ENCODE peak calls at places on chromosomes 4 and X, in seven cellular contexts. A is lower lobe of right lung; V is CD4-positive, CD25-positive, alpha-beta regulatory T cell; Z is Karpas-422; N is heart left ventricle; E is CD4-positive, alpha-beta memory T cell; D is stomach. O is an unnamed sample.

GRCh38 chrX:397575-397974 is 10.9 kb upstream of the PPP2R3B start:
- DNase-seq in E (no peak), V (no peak), Z (no peak), D (no peak), N (peak; percentile 65), A (no peak), O (no peak)

GRCh38 chrX:115940348-115940747 is 230.2 kb upstream of the AGTR2 start:
- DNase-seq in E (no peak), D (no peak), N (no peak), V (no peak), Z (peak; percentile 70), A (no peak), O (no peak)

GRCh38 chrX:123993904-123994635 is 32.6 kb downstream of the STAG2 start:
- DNase-seq in Z (no peak), E (no peak), V (no peak), D (no peak), A (no peak), N (no peak), O (no peak)

GRCh38 chr4:8854866-8855265 is 16.8 kb downstream of the HMX1 start:
- DNase-seq in E (no peak), D (no peak), V (no peak), A (no peak), Z (no peak), N (no peak), O (no peak)

GRCh38 chr4:119695216-119695615 is 66.6 kb upstream of the PDE5A start:
- DNase-seq in N (no peak), Z (no peak), A (no peak), D (no peak), E (no peak), V (no peak), O (no peak)

GRCh38 chr4:83320548-83320947 is 14.1 kb downstream of the HPSE start:
- DNase-seq in V (no peak), A (peak; percentile 83), Z (no peak), E (no peak), N (peak; percentile 50), D (peak; percentile 28), O (no peak)

GRCh38 chr4:80798082-80798481 is 232.4 kb upstream of the BMP3 start:
- DNase-seq in E (no peak), Z (no peak), D (no peak), N (no peak), A (no peak), V (no peak), O (no peak)

GRCh38 chr4:139301821-139302611 is at the start of gene NDUFC1:
- DNase-seq in Z (peak; percentile 85), D (peak; percentile 54), N (peak; percentile 55), A (peak; percentile 67), V (peak; percentile 69), E (peak; percentile 86), O (peak; percentile 70)

GRCh38 chr4:142707397-142707796 is 138.7 kb downstream of the INPP4B start:
- DNase-seq in V (no peak), E (no peak), N (no peak), A (no peak), D (no peak), Z (no peak), O (peak; percentile 32)

GRCh38 chr4:24557036-24558022 is 27.0 kb downstream of the DHX15 start:
- DNase-seq in Z (no peak), N (no peak), V (no peak), D (no peak), A (no peak), E (no peak), O (peak; percentile 60)

GRCh38 chr4:143554728-143555597 is 41.5 kb downstream of the SMARCA5 start:
- DNase-seq in V (no peak), Z (peak; percentile 54), D (no peak), N (no peak), E (no peak), A (no peak), O (no peak)

GRCh38 chr4:150782921-150783320 is 201.0 kb downstream of the MAB21L2 start:
- DNase-seq in N (no peak), E (no peak), D (no peak), A (no peak), V (no peak), Z (peak; percentile 66), O (no peak)

GRCh38 chrX:19863237-19864223 is 23.9 kb downstream of the SH3KBP1 start:
- DNase-seq in N (no peak), D (no peak), Z (peak; percentile 89), A (no peak), V (no peak), E (no peak), O (no peak)

GRCh38 chr4:132614682-132615081 is 534.4 kb upstream of the PCDH10 start:
- DNase-seq in N (no peak), Z (peak; percentile 62), V (no peak), A (no peak), E (no peak), D (no peak), O (no peak)

GRCh38 chr4:149959391-149959790 is 118.9 kb upstream of the DCLK2 start:
- DNase-seq in Z (no peak), V (no peak), E (no peak), D (no peak), N (no peak), A (no peak), O (no peak)

DNA sequence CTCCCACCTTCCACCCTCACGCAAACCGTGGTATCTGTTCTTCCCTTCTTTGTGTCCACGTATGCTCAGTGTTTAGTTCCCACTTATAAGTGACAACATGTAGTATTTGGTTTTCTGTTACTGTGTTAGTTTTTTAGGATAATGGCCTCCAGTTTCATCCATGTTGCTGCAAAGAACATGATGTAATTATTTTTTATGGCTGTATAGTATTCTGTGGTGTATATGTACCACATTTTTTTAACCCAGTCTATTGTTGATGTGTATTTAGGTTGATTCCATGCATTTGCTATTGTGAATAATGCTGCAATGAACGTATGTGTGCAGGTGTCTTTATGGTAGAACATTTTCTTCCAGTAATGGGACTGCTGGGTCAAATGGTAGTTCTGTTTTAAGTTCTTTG is 228.1 kb downstream of the FBXO8 start:
- DNase-seq in D (no peak), Z (no peak), V (no peak), E (no peak), N (no peak), A (no peak), O (no peak)
- H3K4me1 ChIP-seq in D (no peaks in the 10 kb centered on the region), Z (no peaks in the 10 kb centered on the region), V (no peaks in the 10 kb centered on the region), E (no peaks in the 10 kb centered on the region), N (no peaks in the 10 kb centered on the region), A (no peaks in the 10 kb centered on the region), O (no peaks in the 10 kb centered on the region)

GRCh38 chrX:40057405-40057804 is 40.4 kb downstream of the BCOR start:
- DNase-seq in V (no peak), A (no peak), E (no peak), N (no peak), Z (no peak), D (no peak), O (no peak)

GRCh38 chrX:40056420-40056819 is 41.3 kb downstream of the BCOR start:
- DNase-seq in Z (no peak), N (no peak), D (no peak), A (no peak), V (no peak), E (no peak), O (no peak)

GRCh38 chrX:40058719-40059118 is 39.0 kb downstream of the BCOR start:
- DNase-seq in N (no peak), V (no peak), E (no peak), D (peak; percentile 41), Z (no peak), A (peak; percentile 57), O (peak; percentile 63)

GRCh38 chrX:40054793-40055192 is 43.0 kb downstream of the BCOR start:
- DNase-seq in A (no peak), V (no peak), Z (no peak), E (no peak), N (no peak), D (no peak), O (no peak)

DNA sequence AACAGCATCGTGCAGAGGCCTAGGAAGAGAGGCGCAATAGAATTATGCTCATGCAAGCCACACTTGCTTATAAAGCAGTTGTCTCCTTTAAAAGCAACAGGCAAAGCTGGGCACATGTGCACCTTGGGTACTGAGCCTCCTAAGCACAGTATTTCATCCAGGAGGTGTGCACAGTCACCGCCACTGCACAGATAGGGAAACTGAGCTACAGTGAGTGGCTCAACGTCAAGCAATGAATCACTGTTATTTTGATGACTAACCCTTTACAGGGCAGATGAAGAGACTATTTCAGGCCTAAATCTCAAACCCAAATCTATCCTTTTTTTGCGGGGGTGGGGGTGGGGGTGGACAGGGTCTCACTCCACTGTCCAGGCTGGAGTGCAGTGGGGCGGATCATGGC is 42.3 kb downstream of the BCOR start:
- DNase-seq in N (no peak), A (no peak), E (no peak), D (no peak), V (no peak), Z (no peak), O (no peak)
- H3K27ac ChIP-seq in N (no peak overlapping the region), A (no peak overlapping the region), E (no peak overlapping the region), D (no peak overlapping the region), V (no peak overlapping the region), Z (no peak overlapping the region), O (no peak overlapping the region)

DNA sequence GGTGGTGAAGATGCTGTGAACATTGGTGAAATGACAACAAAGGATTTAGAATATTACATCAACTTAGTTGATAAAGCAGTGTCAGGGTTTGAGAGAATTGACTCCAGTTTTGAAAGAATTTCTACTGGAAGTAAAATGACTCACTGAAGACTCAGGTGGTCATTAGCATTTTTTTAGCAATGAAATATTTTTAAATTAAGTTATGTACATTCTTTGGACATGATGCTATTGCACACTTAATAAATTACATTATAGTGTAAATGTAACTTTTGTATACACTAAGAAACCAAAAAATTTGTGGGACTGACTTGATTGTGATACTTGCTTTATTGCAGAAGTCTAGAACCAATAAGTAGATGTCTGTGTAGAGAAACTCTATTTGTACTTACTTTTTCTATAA is 57.0 kb downstream of the USO1 start:
- DNase-seq in D (no peak), Z (no peak), V (no peak), E (no peak), A (no peak), N (no peak), O (no peak)
- H3K36me3 ChIP-seq in D (peaks cover 98% of the 10 kb centered on the region), Z (peaks cover 24% of the 10 kb centered on the region), V (peaks cover 62% of the 10 kb centered on the region), E (peaks cover 6% of the 10 kb centered on the region), A (peaks cover 84% of the 10 kb centered on the region), N (peaks cover 98% of the 10 kb centered on the region), O (peaks cover 7% of the 10 kb centered on the region)

GRCh38 chr4:42637861-42638260 is 19.0 kb downstream of the ATP8A1 start:
- DNase-seq in E (no peak), Z (no peak), D (no peak), N (no peak), V (no peak), A (no peak), O (no peak)

GRCh38 chr4:42638276-42638675 is 18.6 kb downstream of the ATP8A1 start:
- DNase-seq in E (no peak), D (no peak), Z (no peak), N (no peak), V (no peak), A (no peak), O (no peak)

GRCh38 chr4:42636591-42636990 is 20.3 kb downstream of the ATP8A1 start:
- DNase-seq in D (no peak), E (no peak), Z (no peak), A (no peak), V (no peak), N (no peak), O (no peak)

GRCh38 chr4:42638993-42639392 is 17.9 kb downstream of the ATP8A1 start:
- DNase-seq in V (no peak), E (no peak), Z (peak; percentile 50), N (no peak), D (no peak), A (no peak), O (no peak)

DNA sequence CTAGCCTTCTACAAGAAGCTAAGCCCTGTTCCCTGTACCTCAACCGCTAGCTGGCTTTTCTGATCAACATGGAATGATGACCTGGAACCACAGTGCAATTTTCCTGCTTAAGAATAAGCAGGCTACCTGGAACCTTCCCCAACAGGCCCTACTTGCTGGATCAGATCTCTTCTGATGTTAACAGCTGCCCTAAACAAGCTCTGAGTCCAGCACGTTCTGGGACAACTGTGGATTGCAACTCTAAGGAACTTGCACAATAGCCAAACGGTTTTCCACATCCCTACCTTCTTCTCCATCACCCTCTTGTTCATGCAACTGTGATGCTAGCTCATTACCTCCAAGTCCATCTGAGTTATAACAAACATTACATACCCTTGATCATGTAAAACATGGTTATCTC is 19.8 kb downstream of the ATP8A1 start:
- DNase-seq in D (no peak), A (no peak), E (no peak), V (no peak), Z (no peak), N (no peak), O (no peak)
- H3K4me1 ChIP-seq in D (peaks cover 16% of the 10 kb centered on the region), A (peaks cover 36% of the 10 kb centered on the region), E (peaks cover 32% of the 10 kb centered on the region), V (peaks cover 37% of the 10 kb centered on the region), Z (peaks cover 99% of the 10 kb centered on the region), N (peaks cover 9% of the 10 kb centered on the region), O (peaks cover 17% of the 10 kb centered on the region)